ENCODE peak calls at places on chromosome 19, in four cellular contexts. X, R, Y and C are unnamed samples.

GRCh38 chr19:41357746-41358145 is 4.0 kb upstream of the TGFB1 start:
- DNase-seq in X (no peak), R (no peak), Y (no peak), C (no peak)

GRCh38 chr19:50925734-50926133 is 14.5 kb upstream of the KLK4 start:
- DNase-seq in X (no peak), R (no peak), Y (no peak), C (no peak)

GRCh38 chr19:51071006-51071405 is 6.1 kb upstream of the KLK13 start:
- DNase-seq in X (no peak), R (no peak), Y (no peak), C (no peak)

GRCh38 chr19:14300281-14300680 is 81.0 kb upstream of the ADGRE5 start:
- DNase-seq in X (no peak), R (no peak), Y (no peak), C (no peak)

GRCh38 chr19:16608290-16608704 is 19.7 kb downstream of the MED26 start:
- DNase-seq in X (no peak), R (no peak), Y (no peak), C (no peak)

GRCh38 chr19:8654591-8655339 is 24.3 kb downstream of the NFILZ start:
- DNase-seq in X (peak; percentile 68), R (peak; percentile 68), Y (peak; percentile 46), C (no peak)

GRCh38 chr19:46785054-46785979 is 3.1 kb downstream of the SLC1A5 start:
- DNase-seq in X (no peak), R (no peak), Y (no peak), C (no peak)

GRCh38 chr19:5621945-5622464 is 571 bp downstream of the SAFB2 start:
- DNase-seq in X (no peak), R (peak; percentile 13), Y (no peak), C (no peak)

GRCh38 chr19:32647361-32647760 is 27.6 kb downstream of the ANKRD27 start:
- DNase-seq in X (no peak), R (no peak), Y (no peak), C (no peak)

GRCh38 chr19:4066682-4067395 is at the start of gene ZBTB7A:
- DNase-seq in X (peak; percentile 66), R (peak; percentile 76), Y (peak; percentile 72), C (no peak)

GRCh38 chr19:40398417-40399056 is 8.6 kb upstream of the HIPK4 start:
- DNase-seq in X (peak; percentile 41), R (peak; percentile 63), Y (peak; percentile 62), C (no peak)

GRCh38 chr19:18401580-18402112 is 4.2 kb upstream of the LRRC25 start:
- DNase-seq in X (no peak), R (no peak), Y (no peak), C (no peak)

GRCh38 chr19:2852598-2852997 is 11.3 kb downstream of the ZNF555 start:
- DNase-seq in X (no peak), R (no peak), Y (no peak), C (no peak)

GRCh38 chr19:49687566-49688316 is 1.7 kb upstream of the ADM5 start:
- DNase-seq in X (no peak), R (no peak), Y (no peak), C (no peak)

GRCh38 chr19:35117017-35117570 is 1.5 kb downstream of the FXYD3 start:
- DNase-seq in X (no peak), R (no peak), Y (no peak), C (no peak)

GRCh38 chr19:43618921-43619261 is 538 bp downstream of the ZNF428 start:
- DNase-seq in X (no peak), R (peak; percentile 13), Y (no peak), C (no peak)

GRCh38 chr19:12034610-12035009 is 869 bp downstream of the ZNF433 start:
- DNase-seq in X (no peak), R (no peak), Y (no peak), C (no peak)

GRCh38 chr19:13732337-13732736 is 32.0 kb upstream of the MRI1 start:
- DNase-seq in X (no peak), R (no peak), Y (no peak), C (no peak)

GRCh38 chr19:2210206-2210605 is 25.9 kb downstream of the PLEKHJ1 start:
- DNase-seq in X (no peak), R (no peak), Y (no peak), C (no peak)

GRCh38 chr19:4007836-4008539 is 452 bp downstream of the PIAS4 start:
- DNase-seq in X (no peak), R (peak; percentile 19), Y (no peak), C (no peak)

GRCh38 chr19:36140289-36141038 is 598 bp downstream of the CAPNS1 start:
- DNase-seq in X (no peak), R (no peak), Y (peak; percentile 16), C (no peak)

GRCh38 chr19:1524972-1525325 is 1.1 kb downstream of the PLK5 start:
- DNase-seq in X (no peak), R (no peak), Y (no peak), C (no peak)

GRCh38 chr19:46860846-46861690 is at the start of gene ARHGAP35:
- DNase-seq in X (peak; percentile 77), R (peak; percentile 77), Y (no peak), C (no peak)

GRCh38 chr19:574658-575526 is 2.5 kb downstream of the BSG start:
- DNase-seq in X (no peak), R (no peak), Y (no peak), C (no peak)

GRCh38 chr19:16365300-16365996 is 40.8 kb downstream of the KLF2 start:
- DNase-seq in X (no peak), R (no peak), Y (no peak), C (no peak)

GRCh38 chr19:38316477-38317067 is 825 bp upstream of the YIF1B start:
- DNase-seq in X (no peak), R (no peak), Y (no peak), C (no peak)

GRCh38 chr19:44111910-44112463 is 1.2 kb upstream of the ZNF225 start:
- DNase-seq in X (no peak), R (no peak), Y (no peak), C (no peak)

GRCh38 chr19:38693380-38694223 is 46.2 kb downstream of the ACTN4 start:
- DNase-seq in X (peak; percentile 41), R (peak; percentile 33), Y (no peak), C (no peak)

GRCh38 chr19:45913874-45914830 is at the start of gene NANOS2:
- DNase-seq in X (no peak), R (no peak), Y (no peak), C (no peak)

GRCh38 chr19:38068851-38069250 is 155.2 kb downstream of the DPF1 start:
- DNase-seq in X (no peak), R (no peak), Y (no peak), C (no peak)

GRCh38 chr19:6677495-6677894 is 7.5 kb upstream of the TNFSF14 start:
- DNase-seq in X (no peak), R (no peak), Y (no peak), C (no peak)

GRCh38 chr19:16470541-16470910 is 1.2 kb downstream of the EPS15L1 start:
- DNase-seq in X (no peak), R (no peak), Y (no peak), C (no peak)

GRCh38 chr19:53942001-53942786 is 20.5 kb upstream of the CACNG8 start:
- DNase-seq in X (no peak), R (no peak), Y (no peak), C (no peak)

GRCh38 chr19:16867211-16867610 is 21.6 kb upstream of the F2RL3 start:
- DNase-seq in X (no peak), R (no peak), Y (no peak), C (no peak)

GRCh38 chr19:30567535-30568232 is 195.5 kb downstream of the ZNF536 start:
- DNase-seq in X (no peak), R (no peak), Y (no peak), C (no peak)